ENCODE peak calls at places on chromosomes 12 and 14, in four cellular contexts. One of them, this sample, is unnamed.

GRCh38 chr12:92199846-92200576 is 54.4 kb upstream of the BTG1 start:
- DNase-seq in right lobe of liver: no peak
- DNase-seq in HCT116: no peak
- DNase-seq in tibial nerve: no peak
- DNase-seq in this sample: no peak

GRCh38 chr12:96359328-96359727 is 40.9 kb downstream of the CDK17 start:
- DNase-seq in right lobe of liver: no peak
- DNase-seq in HCT116: no peak
- DNase-seq in tibial nerve: no peak
- DNase-seq in this sample: no peak

GRCh38 chr12:131637986-131638385 is 72.9 kb upstream of the SFSWAP start:
- DNase-seq in right lobe of liver: no peak
- DNase-seq in HCT116: no peak
- DNase-seq in tibial nerve: no peak
- DNase-seq in this sample: no peak

GRCh38 chr12:52204095-52204930 is 12.5 kb upstream of the KRT80 start:
- DNase-seq in right lobe of liver: no peak
- DNase-seq in tibial nerve: no peak
- DNase-seq in HCT116: no peak
- DNase-seq in this sample: no peak

GRCh38 chr14:102043251-102044025 is 43.4 kb downstream of the HSP90AA1 start:
- DNase-seq in right lobe of liver: no peak
- DNase-seq in tibial nerve: no peak
- DNase-seq in HCT116: no peak
- DNase-seq in this sample: no peak

GRCh38 chr14:47674148-47674545 is 1.3 kb downstream of the MDGA2 start:
- DNase-seq in right lobe of liver: no peak
- DNase-seq in HCT116: no peak
- DNase-seq in tibial nerve: no peak
- DNase-seq in this sample: no peak

GRCh38 chr14:24891987-24892729 is 157.8 kb downstream of the STXBP6 start:
- DNase-seq in HCT116: no peak
- DNase-seq in right lobe of liver: no peak
- DNase-seq in tibial nerve: no peak
- DNase-seq in this sample: no peak

GRCh38 chr14:57748279-57748678 is 117.6 kb downstream of the SLC35F4 start:
- DNase-seq in right lobe of liver: no peak
- DNase-seq in tibial nerve: no peak
- DNase-seq in HCT116: no peak
- DNase-seq in this sample: no peak

GRCh38 chr12:51838762-51839161 is 9.8 kb downstream of the FIGNL2 start:
- DNase-seq in right lobe of liver: no peak
- DNase-seq in tibial nerve: no peak
- DNase-seq in HCT116: no peak
- DNase-seq in this sample: no peak

GRCh38 chr14:104882991-104883660 is 18.1 kb downstream of the CEP170B start:
- DNase-seq in HCT116: no peak
- DNase-seq in tibial nerve: no peak
- DNase-seq in right lobe of liver: no peak
- DNase-seq in this sample: no peak

GRCh38 chr12:19641235-19642080 is 202.2 kb downstream of the AEBP2 start:
- DNase-seq in tibial nerve: no peak
- DNase-seq in HCT116: no peak
- DNase-seq in right lobe of liver: no peak
- DNase-seq in this sample: no peak

GRCh38 chr12:126890097-126890496 is 1376.9 kb upstream of the TMEM132C start:
- DNase-seq in HCT116: no peak
- DNase-seq in tibial nerve: no peak
- DNase-seq in right lobe of liver: no peak
- DNase-seq in this sample: no peak

GRCh38 chr12:47741340-47741703 is 16.0 kb upstream of the ENDOU start:
- DNase-seq in tibial nerve: peak; percentile 76
- DNase-seq in right lobe of liver: peak; percentile 63
- DNase-seq in HCT116: peak; percentile 27
- DNase-seq in this sample: peak; percentile 72

GRCh38 chr12:62103736-62104135 is 156.5 kb upstream of the USP15 start:
- DNase-seq in right lobe of liver: no peak
- DNase-seq in HCT116: no peak
- DNase-seq in tibial nerve: no peak
- DNase-seq in this sample: no peak

DNA sequence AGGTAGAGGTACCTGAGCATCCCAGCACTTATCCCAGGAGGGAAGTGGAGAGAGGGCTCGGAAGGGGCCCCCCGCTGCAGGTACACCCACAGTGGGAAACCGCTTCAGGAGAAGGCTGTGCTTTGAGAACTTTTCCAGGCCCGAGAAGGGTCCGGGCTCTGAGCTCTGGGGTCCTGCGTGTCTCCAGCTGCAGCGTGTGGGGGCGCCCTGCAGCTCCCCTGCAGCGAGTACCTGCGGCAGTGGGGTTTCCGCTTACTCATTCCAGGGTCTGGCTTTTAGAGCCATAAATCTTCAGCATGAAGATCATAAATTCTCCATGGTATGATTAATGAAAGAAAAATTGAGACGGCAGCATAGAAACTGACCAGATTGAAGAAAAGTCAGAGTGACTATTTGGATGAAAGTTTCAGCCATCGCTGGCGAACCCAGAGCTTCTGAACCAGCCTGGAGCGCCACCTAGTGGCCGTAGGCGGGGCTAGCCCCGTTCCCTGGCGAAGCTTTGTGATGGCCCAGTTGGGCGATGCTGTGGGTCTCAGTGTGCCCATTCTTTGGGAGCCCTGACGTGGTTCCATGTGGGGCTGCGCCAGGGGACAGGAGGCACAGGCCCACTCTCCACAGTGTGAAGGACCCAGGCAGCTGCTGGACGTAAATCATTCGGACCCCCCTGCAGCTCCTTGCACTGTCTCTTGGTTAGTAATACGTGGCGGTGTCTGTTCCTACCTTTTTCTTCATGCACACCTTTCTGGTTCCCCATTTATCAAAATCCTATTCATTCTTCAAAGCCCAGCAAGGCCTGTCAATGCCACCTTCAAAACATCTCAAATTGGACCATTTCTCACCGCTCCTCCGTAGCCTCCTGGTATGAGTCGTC is 198.2 kb downstream of the TSPAN9 start:
- DNase-seq in tibial nerve: peak; percentile 86
- DNase-seq in HCT116: peak; percentile 24
- DNase-seq in right lobe of liver: peak; percentile 76
- DNase-seq in this sample: peak; percentile 71
- TF ChIP-seq POLR2A in tibial nerve: no peak
- TF ChIP-seq POLR2A in HCT116: no peak
- TF ChIP-seq POLR2A in right lobe of liver: no peak
- TF ChIP-seq POLR2A in this sample: no peak

DNA sequence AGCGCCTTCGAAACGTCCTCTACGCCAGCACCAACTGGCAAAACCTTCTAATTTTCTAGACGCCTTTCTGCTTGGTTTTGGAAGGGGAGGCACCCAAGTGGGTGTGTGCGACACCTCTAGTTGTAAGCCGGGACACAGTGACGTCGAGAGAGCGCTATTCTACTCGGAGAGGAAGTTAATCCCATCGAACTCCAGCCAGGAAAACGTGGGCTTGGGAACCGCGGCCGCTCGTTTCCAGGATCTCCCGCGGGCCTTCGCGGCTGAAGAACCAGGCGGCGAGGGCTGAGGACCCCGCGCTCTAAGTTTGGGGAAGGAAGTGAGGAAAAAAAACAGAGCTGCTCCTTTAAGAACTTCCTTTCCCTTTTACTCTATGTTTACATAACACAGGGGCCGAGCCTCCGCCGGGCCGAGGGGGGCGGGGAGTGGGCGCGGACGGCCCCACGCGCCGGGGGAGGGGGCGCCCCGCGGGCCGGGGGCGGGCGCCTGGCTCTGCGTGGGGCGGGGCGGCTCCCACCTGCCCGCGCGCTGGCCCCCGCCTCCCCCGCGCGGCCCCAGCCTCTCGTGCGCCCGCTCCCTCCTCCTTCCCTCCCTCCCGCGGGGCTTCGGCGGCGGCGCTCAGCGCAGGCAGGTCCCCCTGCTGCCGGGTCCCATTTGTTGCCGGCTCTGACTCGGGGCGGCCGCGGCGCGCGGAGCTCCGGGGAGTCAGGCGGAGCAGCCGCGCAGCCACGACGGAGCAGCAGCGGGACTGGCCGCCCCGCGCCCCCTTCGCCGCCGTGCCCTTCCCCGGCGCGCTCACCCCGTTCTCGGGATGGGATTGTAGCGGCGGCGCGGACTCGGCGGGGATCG is at the start of gene PELI2:
- DNase-seq in right lobe of liver: peak; percentile 77
- DNase-seq in tibial nerve: peak; percentile 60
- DNase-seq in HCT116: peak; percentile 15
- DNase-seq in this sample: peak; percentile 28
- TF ChIP-seq POLR2A in right lobe of liver: peak; percentile 75
- TF ChIP-seq POLR2A in tibial nerve: peak; percentile 38
- TF ChIP-seq POLR2A in HCT116: no peak
- TF ChIP-seq POLR2A in this sample: no peak

GRCh38 chr12:6334940-6335450 is 6.9 kb downstream of the TNFRSF1A start:
- DNase-seq in right lobe of liver: peak; percentile 88
- DNase-seq in tibial nerve: no peak
- DNase-seq in HCT116: no peak
- DNase-seq in this sample: no peak

GRCh38 chr12:6335451-6336078 is 6.3 kb downstream of the TNFRSF1A start:
- DNase-seq in tibial nerve: peak; percentile 62
- DNase-seq in HCT116: no peak
- DNase-seq in right lobe of liver: peak; percentile 83
- DNase-seq in this sample: no peak

GRCh38 chr12:6337958-6338406 is 3.9 kb downstream of the TNFRSF1A start:
- DNase-seq in tibial nerve: no peak
- DNase-seq in right lobe of liver: no peak
- DNase-seq in HCT116: no peak
- DNase-seq in this sample: no peak

GRCh38 chr12:6336859-6337744 is 4.8 kb downstream of the TNFRSF1A start:
- DNase-seq in HCT116: no peak
- DNase-seq in right lobe of liver: peak; percentile 69
- DNase-seq in tibial nerve: no peak
- DNase-seq in this sample: no peak

GRCh38 chr12:6336079-6336858 is 5.6 kb downstream of the TNFRSF1A start:
- DNase-seq in HCT116: peak; percentile 96
- DNase-seq in tibial nerve: peak; percentile 90
- DNase-seq in right lobe of liver: peak; percentile 97
- DNase-seq in this sample: peak; percentile 93
- TF ChIP-seq POLR2A in HCT116: peak; percentile 68
- TF ChIP-seq POLR2A in tibial nerve: peak; percentile 78
- TF ChIP-seq POLR2A in right lobe of liver: peak; percentile 70
- TF ChIP-seq POLR2A in this sample: peak; percentile 47

DNA sequence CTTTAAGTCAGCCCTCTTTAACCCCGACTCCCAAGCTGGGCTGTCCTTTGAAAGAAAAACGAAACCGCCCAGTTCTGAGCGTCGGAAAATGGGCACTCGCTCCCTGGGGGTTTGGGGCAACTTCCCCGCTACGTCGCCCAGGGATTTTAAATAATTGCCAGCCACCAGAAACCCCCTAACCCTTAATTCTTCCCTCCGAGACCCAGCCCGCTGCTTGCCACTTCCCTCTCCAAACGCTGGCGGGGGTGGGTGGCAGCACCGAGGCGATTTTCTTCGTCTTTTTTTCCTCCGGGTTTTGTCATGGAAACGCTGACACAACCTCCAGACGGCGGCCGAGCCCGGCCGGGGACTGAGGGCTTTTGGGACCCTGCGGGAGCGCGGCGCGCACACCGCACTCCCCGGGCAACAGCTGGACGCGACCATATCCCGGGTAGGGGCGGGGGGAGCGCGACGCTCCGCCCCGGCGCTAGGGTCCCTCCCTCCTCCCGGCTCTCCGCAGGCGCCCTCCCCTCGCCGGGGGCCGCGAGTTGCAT is at the start of gene CHST11:
- DNase-seq in HCT116: peak; percentile 48
- DNase-seq in tibial nerve: peak; percentile 63
- DNase-seq in right lobe of liver: peak; percentile 67
- DNase-seq in this sample: peak; percentile 84
- TF ChIP-seq POLR2A in HCT116: no peak
- TF ChIP-seq POLR2A in tibial nerve: no peak
- TF ChIP-seq POLR2A in right lobe of liver: no peak
- TF ChIP-seq POLR2A in this sample: no peak

DNA sequence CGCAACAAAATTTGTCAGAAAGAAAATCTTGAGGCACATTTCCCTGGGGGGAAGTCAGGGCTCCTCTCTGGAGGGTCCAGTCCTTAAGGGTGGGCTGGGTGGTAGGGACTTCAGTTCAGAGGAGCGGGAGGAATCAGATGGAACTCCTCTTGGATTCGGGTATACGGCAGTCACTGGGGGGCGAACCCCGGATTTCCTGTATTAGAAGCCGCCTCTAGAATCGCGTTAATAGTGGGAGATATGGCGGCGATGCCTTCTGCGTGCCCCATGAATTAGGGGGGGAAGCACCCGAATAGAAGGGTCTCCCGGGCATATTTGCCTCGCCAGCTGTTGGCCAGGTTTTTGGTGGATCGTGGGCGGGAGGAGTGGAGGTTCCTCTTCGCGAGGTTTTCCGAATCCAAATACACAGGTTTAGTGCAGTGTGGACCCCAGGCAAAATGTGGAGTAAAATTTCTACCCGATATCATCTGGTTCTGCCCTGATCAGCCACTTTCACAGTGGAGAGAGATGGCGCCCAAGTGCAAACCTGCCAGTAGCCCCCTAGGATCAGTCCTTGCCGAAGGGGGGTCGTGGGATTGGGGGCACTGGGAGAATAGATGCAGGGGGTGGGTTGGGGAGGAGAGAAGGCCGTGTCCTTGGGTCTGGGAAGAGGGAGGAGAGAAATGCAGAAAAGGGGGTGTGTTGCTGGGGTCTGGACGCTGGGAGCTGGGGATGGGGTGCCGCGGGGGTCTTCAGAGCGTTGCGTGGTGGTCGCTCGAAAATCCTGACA is 637 bp downstream of the MEG3 start:
- DNase-seq in right lobe of liver: no peak
- DNase-seq in HCT116: no peak
- DNase-seq in tibial nerve: no peak
- DNase-seq in this sample: no peak
- TF ChIP-seq POLR2A in right lobe of liver: no peak
- TF ChIP-seq POLR2A in HCT116: no peak
- TF ChIP-seq POLR2A in tibial nerve: no peak
- TF ChIP-seq POLR2A in this sample: no peak

DNA sequence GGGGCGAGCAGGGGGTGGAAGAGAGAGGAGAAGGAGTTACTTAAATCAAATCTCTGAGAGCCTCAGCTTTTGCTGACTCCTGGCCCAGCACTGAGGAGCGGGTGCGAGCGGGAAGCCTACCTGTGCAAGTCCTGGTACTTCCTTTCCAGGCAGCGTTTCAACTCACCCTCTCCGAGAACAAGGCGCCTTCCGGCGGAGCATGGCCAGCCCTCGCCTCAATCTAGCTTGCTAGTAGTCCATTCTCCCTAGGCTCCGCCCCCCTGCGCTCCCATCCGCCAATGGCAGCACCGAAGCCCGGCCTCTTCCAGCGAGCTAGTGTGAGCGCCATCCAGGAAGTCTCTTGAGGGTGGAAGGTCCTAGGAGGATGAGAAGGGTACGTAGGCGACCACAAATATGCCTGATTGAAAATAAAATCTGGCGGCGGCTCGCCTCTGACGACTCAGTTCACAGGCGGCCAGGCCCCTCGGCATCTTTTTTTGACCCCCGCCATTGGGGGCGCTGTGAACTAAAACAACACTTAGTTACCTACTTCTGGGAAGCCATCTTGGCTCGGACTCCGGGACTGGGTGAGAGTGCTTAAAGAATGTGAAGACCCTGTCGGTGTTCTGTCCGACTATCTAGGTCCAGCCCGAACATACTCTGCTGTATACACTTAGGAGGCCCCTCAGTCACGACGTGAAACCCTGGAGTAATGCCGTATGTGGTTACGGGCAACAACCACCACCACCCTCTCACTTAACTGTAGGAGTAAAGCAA is at the start of gene CHD8:
- DNase-seq in tibial nerve: peak; percentile 99
- DNase-seq in right lobe of liver: peak; percentile 100
- DNase-seq in HCT116: peak; percentile 99
- DNase-seq in this sample: peak; percentile 85
- TF ChIP-seq POLR2A in tibial nerve: peak; percentile 20
- TF ChIP-seq POLR2A in right lobe of liver: peak; percentile 78
- TF ChIP-seq POLR2A in HCT116: peak; percentile 57
- TF ChIP-seq POLR2A in this sample: peak; percentile 56

This sample was measured in H54.